ENCODE peak calls at places on chromosomes 7 and 10, in six cellular contexts. One of them, this sample, is unnamed.
A peak's percentile ranks its signal among the peaks of the same experiment; 100 is the strongest.

GRCh38 chr7:73521636-73522080 is 435 bp downstream of the BAZ1B start:
- DNase-seq in heart right ventricle: no peak
- DNase-seq in BE2C: peak; percentile 80
- DNase-seq in upper lobe of right lung: peak; percentile 85
- DNase-seq in mammary epithelial cell: no peak
- DNase-seq in Peyer's patch: no peak
- DNase-seq in this sample: no peak

GRCh38 chr7:452230-452751 is 67.4 kb downstream of the PDGFA start:
- DNase-seq in heart right ventricle: no peak
- DNase-seq in BE2C: no peak
- DNase-seq in upper lobe of right lung: no peak
- DNase-seq in mammary epithelial cell: no peak
- DNase-seq in Peyer's patch: no peak
- DNase-seq in this sample: no peak

GRCh38 chr10:5628798-5629788 is 37.3 kb downstream of the ASB13 start:
- DNase-seq in heart right ventricle: no peak
- DNase-seq in BE2C: no peak
- DNase-seq in upper lobe of right lung: no peak
- DNase-seq in mammary epithelial cell: no peak
- DNase-seq in Peyer's patch: no peak
- DNase-seq in this sample: no peak

GRCh38 chr10:51527806-51528205 is 171.6 kb downstream of the CSTF2T start:
- DNase-seq in heart right ventricle: no peak
- DNase-seq in BE2C: no peak
- DNase-seq in upper lobe of right lung: no peak
- DNase-seq in mammary epithelial cell: no peak
- DNase-seq in Peyer's patch: no peak
- DNase-seq in this sample: no peak

GRCh38 chr10:21464134-21464533 is 61.3 kb downstream of the SKIDA1 start:
- DNase-seq in heart right ventricle: no peak
- DNase-seq in BE2C: no peak
- DNase-seq in upper lobe of right lung: no peak
- DNase-seq in mammary epithelial cell: peak; percentile 9
- DNase-seq in Peyer's patch: no peak
- DNase-seq in this sample: no peak

GRCh38 chr7:99027841-99028240 is 116.1 kb downstream of the SMURF1 start:
- DNase-seq in heart right ventricle: no peak
- DNase-seq in BE2C: no peak
- DNase-seq in upper lobe of right lung: no peak
- DNase-seq in mammary epithelial cell: no peak
- DNase-seq in Peyer's patch: peak; percentile 37
- DNase-seq in this sample: no peak

GRCh38 chr7:44631458-44632115 is 25.2 kb downstream of the OGDH start:
- DNase-seq in heart right ventricle: no peak
- DNase-seq in BE2C: no peak
- DNase-seq in upper lobe of right lung: no peak
- DNase-seq in mammary epithelial cell: no peak
- DNase-seq in Peyer's patch: no peak
- DNase-seq in this sample: no peak

GRCh38 chr7:66720571-66720970 is 20.0 kb upstream of the RABGEF1 start:
- DNase-seq in heart right ventricle: no peak
- DNase-seq in BE2C: no peak
- DNase-seq in upper lobe of right lung: no peak
- DNase-seq in mammary epithelial cell: no peak
- DNase-seq in Peyer's patch: no peak
- DNase-seq in this sample: no peak

GRCh38 chr10:78267070-78267469 is 233.4 kb downstream of the RPS24 start:
- DNase-seq in heart right ventricle: no peak
- DNase-seq in BE2C: peak; percentile 40
- DNase-seq in upper lobe of right lung: no peak
- DNase-seq in mammary epithelial cell: no peak
- DNase-seq in Peyer's patch: no peak
- DNase-seq in this sample: no peak

GRCh38 chr10:22713853-22714523 is 390 bp downstream of the PIP4K2A start:
- DNase-seq in heart right ventricle: peak; percentile 20
- DNase-seq in BE2C: no peak
- DNase-seq in upper lobe of right lung: peak; percentile 77
- DNase-seq in mammary epithelial cell: peak; percentile 16
- DNase-seq in Peyer's patch: peak; percentile 71
- DNase-seq in this sample: peak; percentile 4

GRCh38 chr10:47165711-47166404 is 134.1 kb upstream of the GDF10 start:
- DNase-seq in heart right ventricle: peak; percentile 71
- DNase-seq in BE2C: no peak
- DNase-seq in upper lobe of right lung: peak; percentile 80
- DNase-seq in mammary epithelial cell: no peak
- DNase-seq in Peyer's patch: peak; percentile 70
- DNase-seq in this sample: no peak

GRCh38 chr10:71053169-71053895 is 159.0 kb upstream of the UNC5B start:
- DNase-seq in heart right ventricle: no peak
- DNase-seq in BE2C: no peak
- DNase-seq in upper lobe of right lung: no peak
- DNase-seq in mammary epithelial cell: no peak
- DNase-seq in Peyer's patch: no peak
- DNase-seq in this sample: no peak

GRCh38 chr7:131293018-131293417 is 34.7 kb upstream of the MKLN1 start:
- DNase-seq in heart right ventricle: peak; percentile 49
- DNase-seq in BE2C: no peak
- DNase-seq in upper lobe of right lung: no peak
- DNase-seq in mammary epithelial cell: peak; percentile 64
- DNase-seq in Peyer's patch: no peak
- DNase-seq in this sample: no peak

GRCh38 chr10:93993782-93994668 is at the start of gene PLCE1:
- DNase-seq in heart right ventricle: peak; percentile 46
- DNase-seq in BE2C: peak; percentile 66
- DNase-seq in upper lobe of right lung: peak; percentile 82
- DNase-seq in mammary epithelial cell: peak; percentile 5
- DNase-seq in Peyer's patch: peak; percentile 69
- DNase-seq in this sample: no peak

GRCh38 chr7:131546583-131547111 is 9.8 kb downstream of the PODXL start:
- DNase-seq in heart right ventricle: no peak
- DNase-seq in BE2C: peak; percentile 66
- DNase-seq in upper lobe of right lung: no peak
- DNase-seq in mammary epithelial cell: no peak
- DNase-seq in Peyer's patch: no peak
- DNase-seq in this sample: no peak

GRCh38 chr7:130877676-130878305 is 143.8 kb upstream of the KLF14 start:
- DNase-seq in heart right ventricle: no peak
- DNase-seq in BE2C: no peak
- DNase-seq in upper lobe of right lung: no peak
- DNase-seq in mammary epithelial cell: no peak
- DNase-seq in Peyer's patch: no peak
- DNase-seq in this sample: no peak

GRCh38 chr7:140059288-140060242 is 3.2 kb downstream of the PARP12 start:
- DNase-seq in heart right ventricle: peak; percentile 81
- DNase-seq in BE2C: peak; percentile 82
- DNase-seq in upper lobe of right lung: no peak
- DNase-seq in mammary epithelial cell: peak; percentile 87
- DNase-seq in Peyer's patch: peak; percentile 91
- DNase-seq in this sample: no peak

GRCh38 chr7:3029138-3029537 is 14.5 kb downstream of the CARD11 start:
- DNase-seq in heart right ventricle: no peak
- DNase-seq in BE2C: no peak
- DNase-seq in upper lobe of right lung: peak; percentile 42
- DNase-seq in mammary epithelial cell: no peak
- DNase-seq in Peyer's patch: no peak
- DNase-seq in this sample: no peak

GRCh38 chr7:24948739-24949138 is 31.2 kb downstream of the OSBPL3 start:
- DNase-seq in heart right ventricle: no peak
- DNase-seq in BE2C: no peak
- DNase-seq in upper lobe of right lung: no peak
- DNase-seq in mammary epithelial cell: no peak
- DNase-seq in Peyer's patch: no peak
- DNase-seq in this sample: no peak

GRCh38 chr10:133088524-133089460 is 1.1 kb downstream of the ADGRA1 start:
- DNase-seq in heart right ventricle: no peak
- DNase-seq in BE2C: no peak
- DNase-seq in upper lobe of right lung: no peak
- DNase-seq in mammary epithelial cell: no peak
- DNase-seq in Peyer's patch: no peak
- DNase-seq in this sample: no peak
- H3K27me3 ChIP-seq in heart right ventricle: peaks cover 68% of the 10 kb centered on the region
- H3K27me3 ChIP-seq in BE2C: peaks cover 73% of the 10 kb centered on the region
- H3K27me3 ChIP-seq in upper lobe of right lung: peaks cover 66% of the 10 kb centered on the region
- H3K27me3 ChIP-seq in mammary epithelial cell: peaks cover 24% of the 10 kb centered on the region
- H3K27me3 ChIP-seq in Peyer's patch: peaks cover 10% of the 10 kb centered on the region
- H3K27me3 ChIP-seq in this sample: peaks cover 6% of the 10 kb centered on the region

DNA sequence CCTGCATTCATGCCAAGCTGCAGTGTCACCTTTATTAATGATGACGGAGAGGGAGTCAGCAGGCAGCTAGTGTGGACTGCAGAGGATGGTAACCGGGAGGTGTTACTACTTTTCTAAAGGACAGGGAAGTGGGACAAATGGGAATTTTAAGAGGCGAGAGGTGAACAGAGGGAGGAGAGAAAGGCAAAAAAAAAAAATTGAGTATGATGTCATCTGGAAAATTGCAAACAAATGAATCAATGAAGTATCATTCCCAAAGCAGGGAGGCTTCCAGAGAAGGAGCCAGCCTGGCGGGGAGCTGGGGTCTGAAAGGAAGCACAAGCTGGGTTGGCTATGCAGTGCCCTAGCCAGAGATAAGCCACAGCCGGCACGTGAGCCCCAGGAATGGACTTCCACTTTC is 12.9 kb downstream of the FRG2B start:
- DNase-seq in heart right ventricle: no peak
- DNase-seq in BE2C: no peak
- DNase-seq in upper lobe of right lung: no peak
- DNase-seq in mammary epithelial cell: no peak
- DNase-seq in Peyer's patch: no peak
- DNase-seq in this sample: no peak
- H3K9me3 ChIP-seq in heart right ventricle: no peaks in the 10 kb centered on the region
- H3K9me3 ChIP-seq in BE2C: no peaks in the 10 kb centered on the region
- H3K9me3 ChIP-seq in upper lobe of right lung: no peaks in the 10 kb centered on the region
- H3K9me3 ChIP-seq in mammary epithelial cell: peaks cover 13% of the 10 kb centered on the region
- H3K9me3 ChIP-seq in Peyer's patch: no peaks in the 10 kb centered on the region
- H3K9me3 ChIP-seq in this sample: no peaks in the 10 kb centered on the region

GRCh38 chr7:141709318-141709717 is 1.2 kb downstream of the WEE2 start:
- DNase-seq in heart right ventricle: no peak
- DNase-seq in BE2C: no peak
- DNase-seq in upper lobe of right lung: no peak
- DNase-seq in mammary epithelial cell: no peak
- DNase-seq in Peyer's patch: no peak
- DNase-seq in this sample: no peak
- H3K27me3 ChIP-seq in heart right ventricle: no peaks in the 10 kb centered on the region
- H3K27me3 ChIP-seq in BE2C: peaks cover 4% of the 10 kb centered on the region
- H3K27me3 ChIP-seq in upper lobe of right lung: no peaks in the 10 kb centered on the region
- H3K27me3 ChIP-seq in mammary epithelial cell: no peaks in the 10 kb centered on the region
- H3K27me3 ChIP-seq in Peyer's patch: no peaks in the 10 kb centered on the region
- H3K27me3 ChIP-seq in this sample: no peaks in the 10 kb centered on the region

GRCh38 chr10:131077031-131077430 is 234.5 kb downstream of the TCERG1L start:
- DNase-seq in heart right ventricle: no peak
- DNase-seq in BE2C: no peak
- DNase-seq in upper lobe of right lung: no peak
- DNase-seq in mammary epithelial cell: no peak
- DNase-seq in Peyer's patch: no peak
- DNase-seq in this sample: no peak
- H3K9me3 ChIP-seq in heart right ventricle: no peaks in the 10 kb centered on the region
- H3K9me3 ChIP-seq in BE2C: peaks cover 3% of the 10 kb centered on the region
- H3K9me3 ChIP-seq in upper lobe of right lung: no peaks in the 10 kb centered on the region
- H3K9me3 ChIP-seq in mammary epithelial cell: peaks cover 49% of the 10 kb centered on the region
- H3K9me3 ChIP-seq in Peyer's patch: no peaks in the 10 kb centered on the region
- H3K9me3 ChIP-seq in this sample: no peaks in the 10 kb centered on the region

GRCh38 chr10:29612657-29613056 is 22.1 kb downstream of the SVIL start:
- DNase-seq in heart right ventricle: no peak
- DNase-seq in BE2C: no peak
- DNase-seq in upper lobe of right lung: no peak
- DNase-seq in mammary epithelial cell: no peak
- DNase-seq in Peyer's patch: no peak
- DNase-seq in this sample: no peak

GRCh38 chr10:29611796-29612381 is 22.9 kb downstream of the SVIL start:
- DNase-seq in heart right ventricle: no peak
- DNase-seq in BE2C: no peak
- DNase-seq in upper lobe of right lung: no peak
- DNase-seq in mammary epithelial cell: no peak
- DNase-seq in Peyer's patch: no peak
- DNase-seq in this sample: no peak

GRCh38 chr10:29610876-29611647 is 23.7 kb downstream of the SVIL start:
- DNase-seq in heart right ventricle: no peak
- DNase-seq in BE2C: no peak
- DNase-seq in upper lobe of right lung: no peak
- DNase-seq in mammary epithelial cell: no peak
- DNase-seq in Peyer's patch: no peak
- DNase-seq in this sample: no peak

GRCh38 chr10:29615195-29615594 is 19.6 kb downstream of the SVIL start:
- DNase-seq in heart right ventricle: no peak
- DNase-seq in BE2C: no peak
- DNase-seq in upper lobe of right lung: no peak
- DNase-seq in mammary epithelial cell: no peak
- DNase-seq in Peyer's patch: no peak
- DNase-seq in this sample: no peak

GRCh38 chr10:29613791-29614190 is 21.0 kb downstream of the SVIL start:
- DNase-seq in heart right ventricle: no peak
- DNase-seq in BE2C: no peak
- DNase-seq in upper lobe of right lung: no peak
- DNase-seq in mammary epithelial cell: no peak
- DNase-seq in Peyer's patch: no peak
- DNase-seq in this sample: no peak
- H3K27me3 ChIP-seq in heart right ventricle: no peaks in the 10 kb centered on the region
- H3K27me3 ChIP-seq in BE2C: no peaks in the 10 kb centered on the region
- H3K27me3 ChIP-seq in upper lobe of right lung: no peaks in the 10 kb centered on the region
- H3K27me3 ChIP-seq in mammary epithelial cell: no peaks in the 10 kb centered on the region
- H3K27me3 ChIP-seq in Peyer's patch: no peaks in the 10 kb centered on the region
- H3K27me3 ChIP-seq in this sample: no peaks in the 10 kb centered on the region

GRCh38 chr7:63931985-63932577 is 66.6 kb upstream of the ZNF722 start:
- DNase-seq in heart right ventricle: no peak
- DNase-seq in BE2C: no peak
- DNase-seq in upper lobe of right lung: no peak
- DNase-seq in mammary epithelial cell: no peak
- DNase-seq in Peyer's patch: no peak
- DNase-seq in this sample: no peak
- H3K9me3 ChIP-seq in heart right ventricle: peaks cover 14% of the 10 kb centered on the region
- H3K9me3 ChIP-seq in BE2C: no peaks in the 10 kb centered on the region
- H3K9me3 ChIP-seq in upper lobe of right lung: no peaks in the 10 kb centered on the region
- H3K9me3 ChIP-seq in mammary epithelial cell: peaks cover 41% of the 10 kb centered on the region
- H3K9me3 ChIP-seq in Peyer's patch: no peaks in the 10 kb centered on the region
- H3K9me3 ChIP-seq in this sample: no peaks in the 10 kb centered on the region

GRCh38 chr10:35614312-35614711 is 9.2 kb downstream of the GJD4 start:
- DNase-seq in heart right ventricle: no peak
- DNase-seq in BE2C: no peak
- DNase-seq in upper lobe of right lung: no peak
- DNase-seq in mammary epithelial cell: no peak
- DNase-seq in Peyer's patch: no peak
- DNase-seq in this sample: no peak
- H3K27me3 ChIP-seq in heart right ventricle: no peaks in the 10 kb centered on the region
- H3K27me3 ChIP-seq in BE2C: no peaks in the 10 kb centered on the region
- H3K27me3 ChIP-seq in upper lobe of right lung: peaks cover 4% of the 10 kb centered on the region
- H3K27me3 ChIP-seq in mammary epithelial cell: no peaks in the 10 kb centered on the region
- H3K27me3 ChIP-seq in Peyer's patch: no peaks in the 10 kb centered on the region
- H3K27me3 ChIP-seq in this sample: no peaks in the 10 kb centered on the region